ENCODE peak calls at places on chromosomes 2 and 18, in nine cellular contexts. R is psoas muscle; W is NCI-H1436; V is natural killer cell; D is CD4-positive, CD25-positive, alpha-beta regulatory T cell; G is central memory CD4-positive, alpha-beta T cell; Y is cardiac muscle cell; N is right lobe of liver; Z is CD8-positive, alpha-beta memory T cell. M is an unnamed sample.

GRCh38 chr18:3816601-3817363 is 366.8 kb downstream of the TGIF1 start:
- DNase-seq in Y (no peak), D (no peak), W (no peak), N (no peak), V (no peak), R (no peak), Z (no peak), G (no peak), M (no peak)

GRCh38 chr2:66717491-66717890 is 282.6 kb downstream of the MEIS1 start:
- DNase-seq in W (no peak), R (no peak), G (no peak), Z (no peak), N (no peak), V (no peak), D (no peak), Y (no peak), M (no peak)

GRCh38 chr2:235107640-235107951 is 155.8 kb downstream of the SH3BP4 start:
- DNase-seq in V (no peak), W (no peak), R (no peak), D (no peak), Z (no peak), G (no peak), N (no peak), Y (no peak), M (no peak)

GRCh38 chr2:148978736-148979135 is 59.8 kb upstream of the LYPD6B start:
- DNase-seq in G (no peak), W (no peak), Y (no peak), R (no peak), Z (no peak), D (no peak), N (no peak), V (no peak), M (no peak)

GRCh38 chr2:21258082-21258481 is 134.3 kb downstream of the TDRD15 start:
- DNase-seq in V (no peak), R (no peak), W (no peak), D (no peak), Z (no peak), Y (peak), G (no peak), N (no peak), M (no peak)

GRCh38 chr18:41378628-41379027 is 576.4 kb upstream of the PIK3C3 start:
- DNase-seq in R (no peak), D (no peak), Z (no peak), N (no peak), Y (peak), V (no peak), G (no peak), W (peak), M (no peak)

GRCh38 chr2:234676859-234677450 is 180.1 kb upstream of the ARL4C start:
- DNase-seq in D (no peak), N (no peak), G (no peak), W (peak), R (no peak), V (no peak), Z (no peak), Y (no peak), M (no peak)

GRCh38 chr2:240769096-240769495 is 50.9 kb downstream of the KIF1A start:
- DNase-seq in W (no peak), Z (no peak), V (no peak), G (no peak), Y (no peak), R (no peak), D (no peak), N (no peak), M (no peak)

GRCh38 chr18:78790960-78791359 is 188.7 kb upstream of the SALL3 start:
- DNase-seq in G (no peak), R (no peak), W (no peak), V (no peak), N (no peak), D (no peak), Z (no peak), Y (no peak), M (no peak)

GRCh38 chr2:207925601-207926000 is 99.7 kb downstream of the PLEKHM3 start:
- DNase-seq in Y (no peak), Z (no peak), V (no peak), G (peak), R (no peak), N (no peak), D (no peak), W (no peak), M (peak)

M was measured in Jurkat, Clone E6-1.